ENCODE peak calls at places on chromosomes 11 and 22, in seven cellular contexts. One of them, this sample, is unnamed.

GRCh38 chr11:8671651-8672062 is 10.8 kb downstream of the TRIM66 start:
- DNase-seq in GM10248: no peak
- DNase-seq in A549: no peak
- DNase-seq in GM20000: no peak
- DNase-seq in MCF 10A: peak
- DNase-seq in GM12891: no peak
- DNase-seq in activated CD8-positive, alpha-beta T cell treated with anti-CD3 and anti-CD28 coated beads for 36 hours: no peak
- DNase-seq in this sample: peak

GRCh38 chr11:61489833-61490585 is 18.5 kb upstream of the LRRC10B start:
- DNase-seq in GM10248: no peak
- DNase-seq in A549: no peak
- DNase-seq in GM20000: no peak
- DNase-seq in MCF 10A: no peak
- DNase-seq in GM12891: no peak
- DNase-seq in activated CD8-positive, alpha-beta T cell treated with anti-CD3 and anti-CD28 coated beads for 36 hours: no peak
- DNase-seq in this sample: peak

GRCh38 chr11:60916669-60917206 is 2.8 kb downstream of the TMEM109 start:
- DNase-seq in GM10248: no peak
- DNase-seq in A549: no peak
- DNase-seq in GM20000: no peak
- DNase-seq in MCF 10A: no peak
- DNase-seq in GM12891: no peak
- DNase-seq in activated CD8-positive, alpha-beta T cell treated with anti-CD3 and anti-CD28 coated beads for 36 hours: no peak
- DNase-seq in this sample: no peak

GRCh38 chr22:17882162-17882561 is 107.9 kb upstream of the BID start:
- DNase-seq in GM10248: no peak
- DNase-seq in A549: no peak
- DNase-seq in GM20000: no peak
- DNase-seq in MCF 10A: no peak
- DNase-seq in GM12891: no peak
- DNase-seq in activated CD8-positive, alpha-beta T cell treated with anti-CD3 and anti-CD28 coated beads for 36 hours: no peak
- DNase-seq in this sample: no peak

GRCh38 chr11:37264783-37265182 is 666.7 kb upstream of the RAG2 start:
- DNase-seq in GM10248: no peak
- DNase-seq in A549: no peak
- DNase-seq in GM20000: no peak
- DNase-seq in MCF 10A: peak
- DNase-seq in GM12891: no peak
- DNase-seq in activated CD8-positive, alpha-beta T cell treated with anti-CD3 and anti-CD28 coated beads for 36 hours: no peak
- DNase-seq in this sample: no peak

GRCh38 chr11:64044730-64045386 is 9.1 kb downstream of the FLRT1 start:
- DNase-seq in GM10248: no peak
- DNase-seq in A549: no peak
- DNase-seq in GM20000: no peak
- DNase-seq in MCF 10A: no peak
- DNase-seq in GM12891: no peak
- DNase-seq in activated CD8-positive, alpha-beta T cell treated with anti-CD3 and anti-CD28 coated beads for 36 hours: no peak
- DNase-seq in this sample: no peak

GRCh38 chr11:16572946-16573345 is 165.5 kb upstream of the C11orf58 start:
- DNase-seq in GM10248: no peak
- DNase-seq in A549: no peak
- DNase-seq in GM20000: no peak
- DNase-seq in MCF 10A: no peak
- DNase-seq in GM12891: no peak
- DNase-seq in activated CD8-positive, alpha-beta T cell treated with anti-CD3 and anti-CD28 coated beads for 36 hours: no peak
- DNase-seq in this sample: no peak

GRCh38 chr11:70063121-70063520 is 15.0 kb upstream of the ANO1 start:
- DNase-seq in GM10248: no peak
- DNase-seq in A549: no peak
- DNase-seq in GM20000: no peak
- DNase-seq in MCF 10A: no peak
- DNase-seq in GM12891: no peak
- DNase-seq in activated CD8-positive, alpha-beta T cell treated with anti-CD3 and anti-CD28 coated beads for 36 hours: no peak
- DNase-seq in this sample: no peak

GRCh38 chr11:103585401-103585800 is 451.0 kb upstream of the DDI1 start:
- DNase-seq in GM10248: no peak
- DNase-seq in A549: no peak
- DNase-seq in GM20000: no peak
- DNase-seq in MCF 10A: no peak
- DNase-seq in GM12891: no peak
- DNase-seq in activated CD8-positive, alpha-beta T cell treated with anti-CD3 and anti-CD28 coated beads for 36 hours: no peak
- DNase-seq in this sample: no peak

GRCh38 chr11:105960252-105961245 is 61.5 kb downstream of the MSANTD4 start:
- DNase-seq in GM10248: no peak
- DNase-seq in A549: no peak
- DNase-seq in GM20000: no peak
- DNase-seq in MCF 10A: no peak
- DNase-seq in GM12891: no peak
- DNase-seq in activated CD8-positive, alpha-beta T cell treated with anti-CD3 and anti-CD28 coated beads for 36 hours: no peak
- DNase-seq in this sample: no peak

GRCh38 chr22:44963832-44964721 is 45.7 kb downstream of the PHF21B start:
- DNase-seq in GM10248: no peak
- DNase-seq in A549: no peak
- DNase-seq in GM20000: no peak
- DNase-seq in MCF 10A: no peak
- DNase-seq in GM12891: no peak
- DNase-seq in activated CD8-positive, alpha-beta T cell treated with anti-CD3 and anti-CD28 coated beads for 36 hours: no peak
- DNase-seq in this sample: no peak

GRCh38 chr11:6332066-6332465 is 11.8 kb upstream of the CAVIN3 start:
- DNase-seq in GM10248: no peak
- DNase-seq in A549: no peak
- DNase-seq in GM20000: no peak
- DNase-seq in MCF 10A: no peak
- DNase-seq in GM12891: no peak
- DNase-seq in activated CD8-positive, alpha-beta T cell treated with anti-CD3 and anti-CD28 coated beads for 36 hours: no peak
- DNase-seq in this sample: no peak

GRCh38 chr22:17846326-17846992 is 72.2 kb upstream of the BID start:
- DNase-seq in GM10248: no peak
- DNase-seq in A549: no peak
- DNase-seq in GM20000: no peak
- DNase-seq in MCF 10A: no peak
- DNase-seq in GM12891: no peak
- DNase-seq in activated CD8-positive, alpha-beta T cell treated with anti-CD3 and anti-CD28 coated beads for 36 hours: no peak
- DNase-seq in this sample: no peak

GRCh38 chr11:67392182-67392715 is 463 bp downstream of the RAD9A start:
- DNase-seq in GM10248: no peak
- DNase-seq in A549: no peak
- DNase-seq in GM20000: peak
- DNase-seq in MCF 10A: no peak
- DNase-seq in GM12891: no peak
- DNase-seq in activated CD8-positive, alpha-beta T cell treated with anti-CD3 and anti-CD28 coated beads for 36 hours: peak
- DNase-seq in this sample: no peak

GRCh38 chr11:1073261-1073724 is 1.4 kb upstream of the MUC2 start:
- DNase-seq in GM10248: no peak
- DNase-seq in A549: peak
- DNase-seq in GM20000: no peak
- DNase-seq in MCF 10A: peak
- DNase-seq in GM12891: no peak
- DNase-seq in activated CD8-positive, alpha-beta T cell treated with anti-CD3 and anti-CD28 coated beads for 36 hours: no peak
- DNase-seq in this sample: no peak

GRCh38 chr22:44171486-44172076 is 9.1 kb upstream of the PARVG start:
- DNase-seq in GM10248: no peak
- DNase-seq in A549: no peak
- DNase-seq in GM20000: no peak
- DNase-seq in MCF 10A: no peak
- DNase-seq in GM12891: no peak
- DNase-seq in activated CD8-positive, alpha-beta T cell treated with anti-CD3 and anti-CD28 coated beads for 36 hours: no peak
- DNase-seq in this sample: no peak

GRCh38 chr11:46475041-46475925 is 83.7 kb upstream of the CHRM4 start:
- DNase-seq in GM10248: no peak
- DNase-seq in A549: no peak
- DNase-seq in GM20000: no peak
- DNase-seq in MCF 10A: no peak
- DNase-seq in GM12891: no peak
- DNase-seq in activated CD8-positive, alpha-beta T cell treated with anti-CD3 and anti-CD28 coated beads for 36 hours: no peak
- DNase-seq in this sample: no peak

GRCh38 chr11:6674856-6675255 is 8.3 kb downstream of the MRPL17 start:
- DNase-seq in GM10248: no peak
- DNase-seq in A549: no peak
- DNase-seq in GM20000: no peak
- DNase-seq in MCF 10A: no peak
- DNase-seq in GM12891: no peak
- DNase-seq in activated CD8-positive, alpha-beta T cell treated with anti-CD3 and anti-CD28 coated beads for 36 hours: no peak
- DNase-seq in this sample: no peak

GRCh38 chr11:62705880-62706831 is 1.1 kb downstream of the BSCL2 start:
- DNase-seq in GM10248: peak
- DNase-seq in A549: peak
- DNase-seq in GM20000: peak
- DNase-seq in MCF 10A: peak
- DNase-seq in GM12891: peak
- DNase-seq in activated CD8-positive, alpha-beta T cell treated with anti-CD3 and anti-CD28 coated beads for 36 hours: peak
- DNase-seq in this sample: peak

GRCh38 chr11:75328426-75329277 is 22.8 kb downstream of the ARRB1 start:
- DNase-seq in GM10248: no peak
- DNase-seq in A549: peak
- DNase-seq in GM20000: no peak
- DNase-seq in MCF 10A: peak
- DNase-seq in GM12891: no peak
- DNase-seq in activated CD8-positive, alpha-beta T cell treated with anti-CD3 and anti-CD28 coated beads for 36 hours: peak
- DNase-seq in this sample: peak

GRCh38 chr11:88338223-88338661 is 706 bp upstream of the CTSC start:
- DNase-seq in GM10248: peak
- DNase-seq in A549: peak
- DNase-seq in GM20000: peak
- DNase-seq in MCF 10A: peak
- DNase-seq in GM12891: no peak
- DNase-seq in activated CD8-positive, alpha-beta T cell treated with anti-CD3 and anti-CD28 coated beads for 36 hours: peak
- DNase-seq in this sample: peak

GRCh38 chr22:49747705-49748104 is 80.0 kb downstream of the BRD1 start:
- DNase-seq in GM10248: no peak
- DNase-seq in A549: no peak
- DNase-seq in GM20000: no peak
- DNase-seq in MCF 10A: no peak
- DNase-seq in GM12891: no peak
- DNase-seq in activated CD8-positive, alpha-beta T cell treated with anti-CD3 and anti-CD28 coated beads for 36 hours: no peak
- DNase-seq in this sample: no peak

GRCh38 chr11:128837627-128838026 is 29.5 kb downstream of the KCNJ1 start:
- DNase-seq in GM10248: no peak
- DNase-seq in A549: no peak
- DNase-seq in GM20000: no peak
- DNase-seq in MCF 10A: no peak
- DNase-seq in GM12891: no peak
- DNase-seq in activated CD8-positive, alpha-beta T cell treated with anti-CD3 and anti-CD28 coated beads for 36 hours: peak
- DNase-seq in this sample: no peak

GRCh38 chr11:119338318-119338890 is 2.3 kb downstream of the C1QTNF5 start:
- DNase-seq in GM10248: peak
- DNase-seq in A549: peak
- DNase-seq in GM20000: peak
- DNase-seq in MCF 10A: peak
- DNase-seq in GM12891: peak
- DNase-seq in activated CD8-positive, alpha-beta T cell treated with anti-CD3 and anti-CD28 coated beads for 36 hours: peak
- DNase-seq in this sample: peak

GRCh38 chr11:3882671-3883070 is 27.2 kb downstream of the STIM1 start:
- DNase-seq in GM10248: no peak
- DNase-seq in A549: no peak
- DNase-seq in GM20000: no peak
- DNase-seq in MCF 10A: no peak
- DNase-seq in GM12891: no peak
- DNase-seq in activated CD8-positive, alpha-beta T cell treated with anti-CD3 and anti-CD28 coated beads for 36 hours: no peak
- DNase-seq in this sample: no peak

GRCh38 chr22:50153056-50153755 is 17.3 kb upstream of the PANX2 start:
- DNase-seq in GM10248: no peak
- DNase-seq in A549: no peak
- DNase-seq in GM20000: no peak
- DNase-seq in MCF 10A: no peak
- DNase-seq in GM12891: no peak
- DNase-seq in activated CD8-positive, alpha-beta T cell treated with anti-CD3 and anti-CD28 coated beads for 36 hours: no peak
- DNase-seq in this sample: no peak

GRCh38 chr11:48103621-48104561 is 112.7 kb upstream of the OR4B1 start:
- DNase-seq in GM10248: no peak
- DNase-seq in A549: no peak
- DNase-seq in GM20000: no peak
- DNase-seq in MCF 10A: no peak
- DNase-seq in GM12891: no peak
- DNase-seq in activated CD8-positive, alpha-beta T cell treated with anti-CD3 and anti-CD28 coated beads for 36 hours: no peak
- DNase-seq in this sample: no peak

GRCh38 chr11:892106-892505 is 18.5 kb downstream of the CHID1 start:
- DNase-seq in GM10248: no peak
- DNase-seq in A549: no peak
- DNase-seq in GM20000: no peak
- DNase-seq in MCF 10A: no peak
- DNase-seq in GM12891: no peak
- DNase-seq in activated CD8-positive, alpha-beta T cell treated with anti-CD3 and anti-CD28 coated beads for 36 hours: no peak
- DNase-seq in this sample: no peak

GRCh38 chr22:48431014-48431413 is 1396.7 kb downstream of the BRD1 start:
- DNase-seq in GM10248: no peak
- DNase-seq in A549: no peak
- DNase-seq in GM20000: no peak
- DNase-seq in MCF 10A: no peak
- DNase-seq in GM12891: no peak
- DNase-seq in activated CD8-positive, alpha-beta T cell treated with anti-CD3 and anti-CD28 coated beads for 36 hours: no peak
- DNase-seq in this sample: no peak

GRCh38 chr22:33539902-33540751 is 380.1 kb downstream of the LARGE1 start:
- DNase-seq in GM10248: no peak
- DNase-seq in A549: peak
- DNase-seq in GM20000: no peak
- DNase-seq in MCF 10A: no peak
- DNase-seq in GM12891: no peak
- DNase-seq in activated CD8-positive, alpha-beta T cell treated with anti-CD3 and anti-CD28 coated beads for 36 hours: no peak
- DNase-seq in this sample: peak

GRCh38 chr22:45131749-45132148 is 32.0 kb upstream of the NUP50 start:
- DNase-seq in GM10248: no peak
- DNase-seq in A549: no peak
- DNase-seq in GM20000: no peak
- DNase-seq in MCF 10A: no peak
- DNase-seq in GM12891: no peak
- DNase-seq in activated CD8-positive, alpha-beta T cell treated with anti-CD3 and anti-CD28 coated beads for 36 hours: no peak
- DNase-seq in this sample: peak